ENCODE peak calls at places on chromosomes 13 and 19, in six cellular contexts. R is ovary, Y is cardiac muscle cell, P is thoracic aorta, E is A549, L is mucosa of descending colon. G is an unnamed sample. For H3K4me1, the result is how much of the 10 kb centered on the place peaks cover.

GRCh38 chr13:52348081-52348480 is 57.9 kb downstream of the THSD1 start:
- DNase-seq in R (no peak), Y (peak), P (no peak), E (no peak), L (no peak), G (no peak)

GRCh38 chr19:14346279-14346678 is 35.0 kb upstream of the ADGRE5 start:
- DNase-seq in R (no peak), Y (no peak), P (no peak), E (no peak), L (no peak), G (no peak)

GRCh38 chr19:41691268-41691970 is 3.3 kb upstream of the CEACAM7 start:
- DNase-seq in R (no peak), Y (peak), P (no peak), E (peak), L (peak), G (no peak)

GRCh38 chr13:99307648-99308339 is 595 bp upstream of the GPR183 start:
- DNase-seq in R (no peak), Y (peak), P (no peak), E (no peak), L (no peak), G (no peak)

GRCh38 chr13:29771247-29771646 is 79.2 kb downstream of the UBL3 start:
- DNase-seq in R (no peak), Y (peak), P (no peak), E (no peak), L (no peak), G (peak)

GRCh38 chr19:17944301-17944700 is 11.5 kb downstream of the CCDC124 start:
- DNase-seq in R (peak), Y (peak), P (no peak), E (no peak), L (no peak), G (no peak)

GRCh38 chr19:33453207-33453736 is 68.3 kb downstream of the PEPD start:
- DNase-seq in R (no peak), Y (no peak), P (no peak), E (no peak), L (no peak), G (no peak)

GRCh38 chr13:66154981-66155380 is 1075.2 kb downstream of the PCDH9 start:
- DNase-seq in R (no peak), Y (peak), P (no peak), E (no peak), L (no peak), G (no peak)

GRCh38 chr13:29503041-29503837 is 92.2 kb downstream of the SLC7A1 start:
- DNase-seq in R (no peak), Y (peak), P (no peak), E (no peak), L (no peak), G (no peak)

GRCh38 chr13:110358381-110358780 is 51.3 kb downstream of the COL4A2 start:
- DNase-seq in R (no peak), Y (no peak), P (no peak), E (no peak), L (no peak), G (no peak)

GRCh38 chr19:39997595-39998216 is 846 bp downstream of the ZNF546 start:
- DNase-seq in R (no peak), Y (peak), P (no peak), E (no peak), L (no peak), G (no peak)

GRCh38 chr19:14673088-14673487 is 1.6 kb downstream of the ADGRE3 start:
- DNase-seq in R (no peak), Y (no peak), P (no peak), E (no peak), L (no peak), G (no peak)

GRCh38 chr19:43651758-43652545 is 12.3 kb upstream of the CADM4 start:
- DNase-seq in R (peak), Y (peak), P (no peak), E (peak), L (peak), G (no peak)

GRCh38 chr19:1065606-1066109 is 1.3 kb upstream of the ARHGAP45 start:
- DNase-seq in R (no peak), Y (no peak), P (no peak), E (no peak), L (peak), G (no peak)

GRCh38 chr19:31678421-31678820 is 329.2 kb upstream of the TSHZ3 start:
- DNase-seq in R (no peak), Y (no peak), P (no peak), E (no peak), L (no peak), G (no peak)

GRCh38 chr19:14758816-14759215 is 19.5 kb downstream of the ADGRE2 start:
- DNase-seq in R (no peak), Y (no peak), P (no peak), E (no peak), L (peak), G (no peak)

GRCh38 chr13:67299731-67300130 is 69.6 kb upstream of the PCDH9 start:
- DNase-seq in R (no peak), Y (peak), P (no peak), E (no peak), L (no peak), G (no peak)

GRCh38 chr19:28313633-28314032 is 899.3 kb downstream of the UQCRFS1 start:
- DNase-seq in R (peak), Y (peak), P (no peak), E (no peak), L (no peak), G (no peak)

GRCh38 chr13:100473087-100473486 is 115.5 kb downstream of the GGACT start:
- DNase-seq in R (no peak), Y (no peak), P (no peak), E (no peak), L (no peak), G (no peak)

GRCh38 chr13:107275312-107275711 is 707.4 kb upstream of the ARGLU1 start:
- DNase-seq in R (no peak), Y (no peak), P (no peak), E (no peak), L (no peak), G (no peak)

GRCh38 chr19:38401148-38401547 is 1.7 kb upstream of the FAM98C start:
- DNase-seq in R (no peak), Y (peak), P (no peak), E (no peak), L (no peak), G (no peak)

GRCh38 chr13:78881054-78881453 is 222.1 kb upstream of the OBI1 start:
- DNase-seq in R (no peak), Y (no peak), P (no peak), E (no peak), L (no peak), G (no peak)

GRCh38 chr19:34241513-34242337 is 12.6 kb upstream of the GARRE1 start:
- DNase-seq in R (no peak), Y (no peak), P (no peak), E (peak), L (peak), G (no peak)

GRCh38 chr13:24083722-24084421 is 76.6 kb upstream of the SPATA13 start:
- DNase-seq in R (no peak), Y (no peak), P (no peak), E (no peak), L (no peak), G (no peak)

GRCh38 chr13:51999525-51999924 is 11.7 kb downstream of the ATP7B start:
- DNase-seq in R (no peak), Y (peak), P (no peak), E (no peak), L (no peak), G (no peak)

GRCh38 chr13:43261018-43261417 is 237.6 kb downstream of the DNAJC15 start:
- DNase-seq in R (no peak), Y (peak), P (no peak), E (no peak), L (no peak), G (no peak)

GRCh38 chr19:40216013-40216776 is 2.0 kb downstream of the TTC9B start:
- DNase-seq in R (no peak), Y (no peak), P (no peak), E (no peak), L (no peak), G (no peak)

GRCh38 chr13:34435338-34435737 is 506.7 kb upstream of the NBEA start:
- DNase-seq in R (no peak), Y (peak), P (no peak), E (no peak), L (no peak), G (no peak)

GRCh38 chr19:7679017-7679720 is 1.5 kb upstream of the TRAPPC5 start:
- DNase-seq in R (no peak), Y (no peak), P (no peak), E (no peak), L (peak), G (peak)

GRCh38 chr19:47719047-47719885 is 6.0 kb downstream of the EHD2 start:
- DNase-seq in R (peak), Y (peak), P (peak), E (peak), L (peak), G (no peak)

GRCh38 chr13:52830946-52831345 is 17.5 kb downstream of the PCDH8 start:
- DNase-seq in R (no peak), Y (no peak), P (no peak), E (no peak), L (no peak), G (no peak)

GRCh38 chr19:54199401-54199800 is 1.3 kb upstream of the RPS9 start:
- DNase-seq in R (no peak), Y (no peak), P (no peak), E (no peak), L (no peak), G (no peak)

GRCh38 chr19:2728783-2729387 is 7.7 kb upstream of the DIRAS1 start:
- DNase-seq in R (no peak), Y (no peak), P (no peak), E (no peak), L (no peak), G (no peak)

GRCh38 chr19:1206063-1206732 is 620 bp downstream of the STK11 start:
- DNase-seq in R (no peak), Y (no peak), P (no peak), E (no peak), L (no peak), G (no peak)

GRCh38 chr13:25489238-25489637 is 117.5 kb downstream of the ATP8A2 start:
- DNase-seq in R (no peak), Y (no peak), P (no peak), E (no peak), L (no peak), G (no peak)

GRCh38 chr19:55165952-55166529 is 372 bp downstream of the DNAAF3 start:
- DNase-seq in R (no peak), Y (peak), P (no peak), E (peak), L (peak), G (peak)

GRCh38 chr19:5972355-5972731 is 5.6 kb downstream of the RANBP3 start:
- DNase-seq in R (no peak), Y (no peak), P (no peak), E (no peak), L (no peak), G (no peak)
- H3K4me1 ChIP-seq in R (under half), Y (under half), P (under half), E (under half), L (under half), G (half or more)

DNA sequence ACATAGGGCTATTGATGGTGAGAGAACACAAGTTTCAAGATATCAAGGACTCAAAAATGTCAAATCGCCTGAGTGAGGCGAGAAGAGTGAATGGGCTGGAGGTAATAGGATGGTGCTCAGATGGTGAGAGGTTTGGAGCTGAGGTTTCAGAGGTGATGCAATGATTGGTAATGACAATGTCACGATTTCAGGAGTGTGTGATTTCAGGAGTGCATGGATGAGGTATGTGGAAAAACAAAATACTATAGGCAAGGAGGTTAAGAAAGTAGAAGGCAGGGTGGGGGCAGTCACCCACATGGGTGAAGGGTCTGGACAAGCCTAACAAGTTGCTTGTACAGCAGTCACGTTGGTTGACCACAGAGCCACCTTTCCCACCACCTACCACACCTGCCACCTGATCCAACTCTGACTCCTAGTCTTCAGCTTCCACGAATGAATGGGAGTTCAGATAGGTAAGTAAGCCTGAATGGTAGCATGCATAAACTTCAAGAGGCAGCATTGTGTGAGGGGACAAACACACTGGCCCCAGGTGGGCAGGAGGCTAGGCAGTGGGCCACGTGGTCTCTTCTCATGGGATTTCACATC is 71.5 kb downstream of the RUBCNL start:
- DNase-seq in R (no peak), Y (no peak), P (no peak), E (no peak), L (no peak), G (no peak)
- H3K4me1 ChIP-seq in R (under half), Y (under half), P (under half), E (under half), L (under half), G (under half)

GRCh38 chr19:51138549-51138979 is 3.5 kb upstream of the SIGLEC7 start:
- DNase-seq in R (no peak), Y (peak), P (no peak), E (no peak), L (no peak), G (no peak)
- H3K4me1 ChIP-seq in R (under half), Y (under half), P (under half), E (under half), L (under half), G (under half)

GRCh38 chr19:45408121-45408520 is 1.7 kb downstream of the POLR1G start:
- DNase-seq in R (no peak), Y (no peak), P (no peak), E (no peak), L (no peak), G (no peak)

GRCh38 chr19:45406165-45406956 is at the start of gene POLR1G:
- DNase-seq in R (peak), Y (peak), P (no peak), E (peak), L (peak), G (peak)

GRCh38 chr19:45406957-45407375 is 522 bp downstream of the POLR1G start:
- DNase-seq in R (no peak), Y (no peak), P (no peak), E (no peak), L (no peak), G (no peak)

GRCh38 chr19:45405435-45406164 is 731 bp upstream of the PPP1R13L start:
- DNase-seq in R (peak), Y (peak), P (peak), E (peak), L (peak), G (peak)

GRCh38 chr19:45408830-45409593 is 2.6 kb downstream of the POLR1G start:
- DNase-seq in R (no peak), Y (no peak), P (no peak), E (no peak), L (no peak), G (no peak)
- H3K4me1 ChIP-seq in R (under half), Y (under half), P (under half), E (under half), L (under half), G (under half)

DNA sequence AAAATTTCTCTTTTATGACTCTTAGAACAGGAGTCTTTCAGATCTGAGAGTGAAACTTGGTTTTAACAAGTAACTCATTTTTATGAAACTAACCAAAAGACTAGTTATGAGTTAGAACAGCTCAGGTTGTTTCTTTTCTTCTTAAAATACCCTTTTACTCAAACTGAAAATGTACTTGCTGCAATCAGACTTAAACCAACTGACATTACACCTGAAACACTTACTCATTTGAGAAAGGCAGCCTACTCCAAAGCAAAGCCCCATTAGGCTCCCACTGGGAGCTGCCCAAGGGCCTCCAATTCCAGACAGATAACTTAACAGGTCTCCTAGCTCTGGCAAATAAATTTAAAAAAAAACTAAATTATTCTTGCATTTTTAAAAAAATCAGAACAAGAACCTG is 3.6 kb downstream of the FOXO1 start:
- DNase-seq in R (no peak), Y (no peak), P (no peak), E (no peak), L (no peak), G (peak)
- H3K4me1 ChIP-seq in R (under half), Y (under half), P (under half), E (under half), L (under half), G (under half)

DNA sequence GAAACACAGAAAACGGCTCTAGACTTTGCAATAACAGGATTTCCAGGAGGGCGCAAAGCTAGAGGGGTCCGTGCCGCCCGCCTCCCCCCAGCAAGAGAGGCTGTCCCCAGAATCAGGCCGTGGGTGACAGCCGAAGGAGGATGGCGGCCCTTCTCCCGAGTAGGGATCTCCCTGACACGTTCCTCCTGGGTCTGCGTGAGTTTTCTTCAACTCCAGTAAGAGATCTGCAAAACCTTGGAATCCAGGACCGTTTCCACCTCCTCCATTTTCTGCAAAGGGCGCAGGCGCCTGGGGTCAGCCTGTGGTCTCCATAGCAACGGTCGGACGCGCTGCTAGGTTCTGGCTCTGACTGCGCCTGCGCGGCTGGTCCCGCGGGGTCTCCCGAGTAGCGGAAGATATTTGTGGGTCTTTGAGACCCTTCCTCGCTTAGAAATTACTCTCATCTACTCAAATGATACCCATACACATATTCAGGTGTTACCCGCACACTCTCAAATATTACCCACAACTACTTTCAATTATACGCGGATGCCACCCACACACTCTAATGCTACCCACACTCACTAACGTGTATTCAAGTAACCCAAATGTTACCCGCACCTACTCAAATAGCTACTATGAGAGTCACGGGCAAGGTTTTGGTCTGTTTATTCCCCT is 2.1 kb downstream of the PNMA8C start:
- DNase-seq in R (peak), Y (peak), P (no peak), E (peak), L (peak), G (peak)
- H3K4me1 ChIP-seq in R (under half), Y (under half), P (under half), E (under half), L (under half), G (under half)